ENCODE peak calls at places on chromosomes 6 and 20, in six cellular contexts. O is HepG2, W is transverse colon, Z is upper lobe of left lung, G is ovary, N is A549. M is an unnamed sample.

GRCh38 chr20:50245561-50246366 is 55.1 kb downstream of the CEBPB start:
- DNase-seq in O (no peak), W (no peak), Z (no peak), G (no peak), N (no peak), M (no peak)

GRCh38 chr6:144129469-144129868 is 20.8 kb upstream of the STX11 start:
- DNase-seq in O (no peak), W (no peak), Z (no peak), G (no peak), N (no peak), M (no peak)

GRCh38 chr6:11329841-11330765 is 97.6 kb upstream of the NEDD9 start:
- DNase-seq in O (no peak), W (peak), Z (no peak), G (no peak), N (no peak), M (no peak)

GRCh38 chr6:87105823-87106222 is 10.9 kb upstream of the CGA start:
- DNase-seq in O (no peak), W (no peak), Z (no peak), G (no peak), N (no peak), M (no peak)

GRCh38 chr6:136166815-136167214 is 83.3 kb downstream of the MTFR2 start:
- DNase-seq in O (no peak), W (no peak), Z (no peak), G (no peak), N (no peak), M (no peak)

GRCh38 chr6:138682722-138683521 is 90.6 kb upstream of the CCDC28A start:
- DNase-seq in O (no peak), W (no peak), Z (peak), G (no peak), N (no peak), M (no peak)

GRCh38 chr6:118764766-118765165 is 113.4 kb upstream of the CEP85L start:
- DNase-seq in O (no peak), W (no peak), Z (no peak), G (no peak), N (no peak), M (no peak)

GRCh38 chr6:155530219-155530834 is 74.7 kb upstream of the NOX3 start:
- DNase-seq in O (peak), W (no peak), Z (no peak), G (no peak), N (peak), M (no peak)

GRCh38 chr6:106103728-106104109 is 17.6 kb downstream of the PRDM1 start:
- DNase-seq in O (no peak), W (peak), Z (no peak), G (no peak), N (no peak), M (peak)

GRCh38 chr6:44697333-44697732 is 309.8 kb downstream of the CDC5L start:
- DNase-seq in O (no peak), W (no peak), Z (no peak), G (no peak), N (no peak), M (no peak)

GRCh38 chr6:32153252-32153834 is 598 bp upstream of the PPT2 start:
- DNase-seq in O (peak), W (no peak), Z (peak), G (peak), N (no peak), M (peak)

GRCh38 chr20:1169224-1169623 is 15.6 kb downstream of the TMEM74B start:
- DNase-seq in O (no peak), W (no peak), Z (no peak), G (no peak), N (no peak), M (no peak)

GRCh38 chr20:51345601-51346101 is 196.9 kb downstream of the NFATC2 start:
- DNase-seq in O (no peak), W (no peak), Z (no peak), G (peak), N (peak), M (no peak)

GRCh38 chr6:108781419-108782110 is 66.7 kb upstream of the ARMC2 start:
- DNase-seq in O (no peak), W (no peak), Z (no peak), G (peak), N (no peak), M (no peak)

GRCh38 chr6:11431455-11431937 is 106.1 kb upstream of the TMEM170B start:
- DNase-seq in O (peak), W (no peak), Z (no peak), G (no peak), N (no peak), M (no peak)

GRCh38 chr6:13624871-13625288 is 9.7 kb downstream of the NOL7 start:
- DNase-seq in O (peak), W (no peak), Z (no peak), G (no peak), N (peak), M (no peak)

GRCh38 chr20:48489656-48490055 is 338.1 kb downstream of the PREX1 start:
- DNase-seq in O (no peak), W (peak), Z (no peak), G (no peak), N (no peak), M (no peak)

GRCh38 chr6:152721956-152722355 is 24.3 kb downstream of the MYCT1 start:
- DNase-seq in O (no peak), W (no peak), Z (no peak), G (no peak), N (no peak), M (no peak)

GRCh38 chr6:3566812-3567211 is 110.0 kb upstream of the SLC22A23 start:
- DNase-seq in O (no peak), W (no peak), Z (no peak), G (no peak), N (no peak), M (no peak)

GRCh38 chr6:125044066-125044465 is 81.8 kb downstream of the RNF217 start:
- DNase-seq in O (no peak), W (no peak), Z (no peak), G (no peak), N (no peak), M (no peak)

GRCh38 chr6:82085701-82086100 is 161.8 kb downstream of the IBTK start:
- DNase-seq in O (no peak), W (no peak), Z (no peak), G (no peak), N (peak), M (no peak)

GRCh38 chr20:63473555-63474449 is 1.3 kb upstream of the KCNQ2 start:
- DNase-seq in O (no peak), W (no peak), Z (peak), G (no peak), N (no peak), M (no peak)

DNA sequence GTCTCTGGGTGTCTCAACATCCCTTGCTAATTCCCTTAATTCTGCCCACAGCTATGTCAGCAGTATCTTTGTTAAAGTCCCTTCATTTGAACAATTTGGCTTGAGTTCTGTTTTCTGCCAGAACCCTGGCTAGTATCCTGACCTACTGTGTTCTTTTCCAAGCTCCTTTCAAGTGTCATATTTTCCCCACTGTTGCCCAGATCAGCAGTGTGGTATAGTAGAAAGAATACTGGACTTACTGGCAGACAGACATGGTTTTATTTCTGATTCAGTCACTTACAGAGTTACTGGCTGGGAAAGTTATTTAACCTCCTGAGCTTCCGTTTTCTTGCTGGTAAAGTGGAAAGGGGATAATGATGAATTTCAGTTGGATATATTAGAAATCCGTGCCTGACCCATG is 39.8 kb upstream of the RAB23 start:
- DNase-seq in O (no peak), W (no peak), Z (no peak), G (no peak), N (no peak), M (no peak)
- TF ChIP-seq EP300 in O (no peak), W (no peak), Z (no peak), G (no peak), N (no peak), M (no peak)

GRCh38 chr20:53608071-53608455 is 14.4 kb upstream of the ZNF217 start:
- DNase-seq in O (no peak), W (no peak), Z (peak), G (peak), N (no peak), M (peak)

GRCh38 chr20:53609501-53610445 is 16.1 kb upstream of the ZNF217 start:
- DNase-seq in O (no peak), W (peak), Z (no peak), G (peak), N (peak), M (peak)

GRCh38 chr20:53608456-53609413 is 15.1 kb upstream of the ZNF217 start:
- DNase-seq in O (no peak), W (peak), Z (peak), G (peak), N (no peak), M (peak)

GRCh38 chr20:53613748-53614147 is 20.1 kb upstream of the ZNF217 start:
- DNase-seq in O (no peak), W (no peak), Z (no peak), G (no peak), N (no peak), M (no peak)

GRCh38 chr20:53611449-53611894 is 17.8 kb upstream of the ZNF217 start:
- DNase-seq in O (no peak), W (peak), Z (no peak), G (peak), N (peak), M (peak)
- TF ChIP-seq EP300 in O (no peak), W (no peak), Z (no peak), G (no peak), N (no peak), M (no peak)

DNA sequence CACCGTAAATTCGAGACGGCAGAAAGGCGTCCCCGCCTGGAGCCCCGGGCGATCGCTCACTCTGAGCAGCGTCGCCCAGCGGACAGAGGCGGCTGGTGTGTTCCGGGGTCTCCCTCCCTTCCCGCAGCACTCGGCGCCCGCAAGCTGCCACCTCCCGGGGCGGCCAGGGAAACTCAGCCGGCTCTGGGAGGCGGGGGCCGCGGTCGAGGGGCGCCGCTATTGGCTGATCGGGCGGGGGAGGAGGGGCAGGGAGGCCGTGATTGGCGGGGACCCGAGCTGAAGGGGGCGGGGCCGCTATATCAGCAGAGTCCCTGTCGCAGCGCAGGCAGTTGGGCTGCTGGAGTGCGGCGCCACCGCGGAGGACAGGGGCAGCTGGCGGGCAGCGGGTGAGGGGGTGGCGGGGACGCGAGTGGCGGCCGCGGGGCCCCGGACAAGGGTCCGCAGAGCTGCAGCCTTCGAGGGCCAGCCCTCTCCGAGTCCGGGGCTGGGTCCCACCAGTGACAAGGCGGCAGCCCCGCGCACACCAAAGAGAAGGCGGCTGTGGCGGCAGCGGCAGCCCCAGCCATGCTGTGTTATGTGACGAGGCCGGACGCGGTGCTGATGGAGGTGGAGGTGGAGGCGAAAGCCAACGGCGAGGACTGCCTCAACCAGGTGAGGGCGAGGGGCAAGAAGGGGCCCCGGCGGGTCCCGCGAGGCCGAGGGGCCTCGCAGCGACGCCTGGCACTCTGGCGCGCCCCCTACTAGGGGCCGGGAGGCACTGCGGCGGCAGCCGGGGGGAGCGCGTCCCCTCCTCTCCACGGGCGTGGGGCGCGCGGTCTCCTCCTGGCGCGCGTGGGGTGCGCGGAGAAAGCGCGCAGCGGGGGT is at the start of gene MYLIP:
- DNase-seq in O (peak), W (peak), Z (peak), G (peak), N (peak), M (peak)
- TF ChIP-seq EP300 in O (peak), W (no peak), Z (no peak), G (no peak), N (no peak), M (no peak)

GRCh38 chr20:15022921-15023320 is 685.5 kb upstream of the FLRT3 start:
- DNase-seq in O (no peak), W (no peak), Z (no peak), G (no peak), N (no peak), M (no peak)
- TF ChIP-seq EP300 in O (no peak), W (no peak), Z (no peak), G (no peak), N (no peak), M (no peak)

GRCh38 chr6:37603284-37603683 is 94.4 kb downstream of the MDGA1 start:
- DNase-seq in O (no peak), W (no peak), Z (no peak), G (no peak), N (no peak), M (no peak)

GRCh38 chr6:37611516-37611915 is 86.2 kb downstream of the MDGA1 start:
- DNase-seq in O (no peak), W (no peak), Z (no peak), G (no peak), N (no peak), M (no peak)

GRCh38 chr6:37607949-37608348 is 89.7 kb downstream of the MDGA1 start:
- DNase-seq in O (peak), W (no peak), Z (no peak), G (no peak), N (no peak), M (no peak)

GRCh38 chr6:37612475-37612874 is 85.2 kb downstream of the MDGA1 start:
- DNase-seq in O (no peak), W (no peak), Z (no peak), G (no peak), N (no peak), M (no peak)

DNA sequence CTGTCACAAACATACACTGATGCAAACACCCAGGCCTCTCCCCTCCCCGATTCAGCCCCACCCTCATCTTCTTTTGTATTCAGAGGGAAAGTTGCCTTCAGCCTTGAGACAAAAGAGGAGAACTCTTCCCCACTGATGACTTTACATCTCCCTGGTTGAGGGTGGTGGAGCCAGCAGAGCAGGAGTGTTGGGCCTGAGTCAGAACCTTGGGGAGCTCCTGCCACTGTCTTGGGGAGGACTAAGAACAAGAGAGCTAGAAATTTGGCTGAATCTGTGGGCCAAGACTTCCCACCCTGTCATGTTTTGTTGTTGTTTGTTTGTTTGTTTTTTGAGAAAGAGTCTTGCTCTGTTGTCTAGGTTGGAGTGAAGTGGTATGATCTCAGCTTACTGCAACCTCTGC is 89.1 kb downstream of the MDGA1 start:
- DNase-seq in O (no peak), W (no peak), Z (no peak), G (no peak), N (no peak), M (no peak)
- TF ChIP-seq EP300 in O (no peak), W (no peak), Z (no peak), G (no peak), N (no peak), M (no peak)

DNA sequence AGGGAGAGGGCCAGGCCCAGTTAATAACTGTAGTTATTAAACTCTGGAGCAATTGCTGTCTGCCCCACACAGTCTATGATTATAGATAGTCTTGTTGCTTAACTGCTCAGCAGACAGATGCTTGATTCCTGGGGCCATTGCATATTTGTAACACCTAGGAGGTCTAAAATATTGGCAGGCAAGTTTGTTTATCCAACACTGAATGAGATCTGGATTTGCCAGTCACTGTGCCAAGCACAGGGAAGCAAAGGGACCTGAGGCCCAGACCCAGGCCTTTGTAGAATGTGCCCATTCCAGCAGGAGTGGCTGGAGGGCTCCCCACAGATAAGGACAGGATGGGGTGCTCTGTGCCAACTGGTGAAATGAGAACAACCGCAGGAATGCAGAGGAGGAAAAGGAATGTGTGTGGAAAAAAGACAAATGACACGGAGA is 17.6 kb upstream of the ENTPD6 start:
- DNase-seq in O (no peak), W (no peak), Z (no peak), G (no peak), N (no peak), M (peak)
- TF ChIP-seq EP300 in O (no peak), W (no peak), Z (no peak), G (no peak), N (peak), M (no peak)

M was measured in stomach.